ENCODE peak calls at places on chromosomes 1 and 21, in four cellular contexts. L is K562, W is HCT116, A is HepG2. N is an unnamed sample.

GRCh38 chr1:110870721-110871388 is 2.1 kb upstream of the CD53 start:
- DNase-seq in L (no peak), W (no peak), A (no peak), N (no peak)

GRCh38 chr1:30908446-30908885 is at the start of gene SDC3:
- DNase-seq in L (peak), W (no peak), A (no peak), N (no peak)

GRCh38 chr21:35743571-35743970 is 316.8 kb downstream of the SETD4 start:
- DNase-seq in L (no peak), W (no peak), A (no peak), N (no peak)

GRCh38 chr1:164320780-164321683 is 238.0 kb upstream of the PBX1 start:
- DNase-seq in L (no peak), W (no peak), A (no peak), N (no peak)

GRCh38 chr1:6367381-6368007 is 26.1 kb downstream of the ACOT7 start:
- DNase-seq in L (no peak), W (no peak), A (no peak), N (no peak)

GRCh38 chr1:143736562-143736961 is 235.2 kb downstream of the FAM72C start:
- DNase-seq in L (no peak), W (no peak), A (no peak), N (no peak)

GRCh38 chr1:168483531-168483930 is 60.3 kb downstream of the XCL2 start:
- DNase-seq in L (no peak), W (no peak), A (no peak), N (no peak)

GRCh38 chr1:9315411-9316079 is 22.9 kb downstream of the SPSB1 start:
- DNase-seq in L (no peak), W (no peak), A (no peak), N (no peak)

GRCh38 chr21:23951251-23951650 is 1656.0 kb downstream of the MRPL39 start:
- DNase-seq in L (no peak), W (no peak), A (no peak), N (peak)

GRCh38 chr1:29728703-29729102 is 492.4 kb downstream of the PTPRU start:
- DNase-seq in L (no peak), W (no peak), A (no peak), N (no peak)

GRCh38 chr1:30507391-30508174 is 215.8 kb downstream of the MATN1 start:
- DNase-seq in L (no peak), W (no peak), A (no peak), N (no peak)

GRCh38 chr1:159222987-159223386 is 18.3 kb downstream of the ACKR1 start:
- DNase-seq in L (no peak), W (no peak), A (no peak), N (no peak)

GRCh38 chr21:21200103-21200938 is 202.1 kb downstream of the NCAM2 start:
- DNase-seq in L (peak), W (no peak), A (no peak), N (peak)

GRCh38 chr1:235642021-235642942 is 7.3 kb downstream of the GNG4 start:
- DNase-seq in L (peak), W (peak), A (no peak), N (no peak)

GRCh38 chr1:192100686-192101468 is 57.4 kb upstream of the RGS18 start:
- DNase-seq in L (no peak), W (no peak), A (no peak), N (no peak)

GRCh38 chr1:225460021-225460736 is 32.3 kb upstream of the LBR start:
- DNase-seq in L (no peak), W (no peak), A (no peak), N (no peak)

GRCh38 chr1:107430540-107431228 is 289.8 kb downstream of the NTNG1 start:
- DNase-seq in L (peak), W (no peak), A (peak), N (peak)

GRCh38 chr1:174451408-174451807 is 3.6 kb downstream of the GPR52 start:
- DNase-seq in L (no peak), W (no peak), A (no peak), N (no peak)

GRCh38 chr1:25780318-25781129 is 19.5 kb upstream of the SELENON start:
- DNase-seq in L (peak), W (no peak), A (peak), N (no peak)

GRCh38 chr21:43001316-43001715 is 27.0 kb downstream of the PKNOX1 start:
- DNase-seq in L (no peak), W (no peak), A (no peak), N (no peak)

GRCh38 chr1:31943546-31944184 is 5.5 kb upstream of the PTP4A2 start:
- DNase-seq in L (no peak), W (no peak), A (no peak), N (no peak)

GRCh38 chr1:112674986-112675727 is 698 bp downstream of the MOV10 start:
- DNase-seq in L (peak), W (no peak), A (peak), N (no peak)

GRCh38 chr21:44835647-44835973 is 17.7 kb upstream of the SUMO3 start:
- DNase-seq in L (no peak), W (no peak), A (no peak), N (no peak)

GRCh38 chr1:10510520-10511493 is 36.1 kb downstream of the PEX14 start:
- DNase-seq in L (peak), W (peak), A (no peak), N (peak)

GRCh38 chr1:236282159-236282716 is 480 bp upstream of the ERO1B start:
- DNase-seq in L (no peak), W (no peak), A (no peak), N (no peak)

GRCh38 chr1:233673947-233674431 is 60.1 kb downstream of the KCNK1 start:
- DNase-seq in L (peak), W (no peak), A (no peak), N (no peak)

GRCh38 chr21:27035791-27036190 is 68.9 kb upstream of the ADAMTS5 start:
- DNase-seq in L (no peak), W (no peak), A (no peak), N (no peak)

GRCh38 chr1:197984273-197984672 is 67.1 kb downstream of the LHX9 start:
- DNase-seq in L (no peak), W (no peak), A (no peak), N (no peak)

GRCh38 chr21:39114871-39115658 is 68.2 kb downstream of the PSMG1 start:
- DNase-seq in L (peak), W (no peak), A (peak), N (no peak)

GRCh38 chr1:9058465-9058864 is 11.0 kb downstream of the SLC2A5 start:
- DNase-seq in L (no peak), W (no peak), A (peak), N (no peak)

GRCh38 chr21:37821791-37822450 is 94.3 kb downstream of the KCNJ6 start:
- DNase-seq in L (no peak), W (no peak), A (no peak), N (no peak)

GRCh38 chr21:40511976-40512375 is 335.0 kb downstream of the DSCAM start:
- DNase-seq in L (no peak), W (no peak), A (no peak), N (no peak)

GRCh38 chr21:40512590-40512989 is 334.4 kb downstream of the DSCAM start:
- DNase-seq in L (peak), W (no peak), A (no peak), N (no peak)

DNA sequence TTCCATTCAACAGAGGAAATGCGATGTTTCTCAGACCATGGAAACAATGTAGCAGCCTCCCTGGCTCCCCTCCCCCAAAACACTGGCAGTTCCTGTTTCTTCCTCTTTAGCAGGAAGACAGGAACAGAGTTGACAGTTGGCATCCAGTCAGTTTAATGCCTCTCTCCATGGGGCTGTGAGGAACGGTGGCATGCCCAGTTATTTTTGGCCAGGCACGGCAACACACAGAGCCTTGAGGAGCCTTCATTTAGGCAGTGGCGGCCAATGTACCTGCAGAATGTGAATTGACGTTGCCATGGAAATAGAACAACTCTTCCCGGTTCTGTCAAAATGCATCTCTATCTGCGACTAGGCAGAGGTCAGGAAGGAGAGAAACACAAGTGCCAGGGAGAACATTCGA is 330.6 kb downstream of the DSCAM start:
- DNase-seq in L (no peak), W (no peak), A (no peak), N (no peak)
- TF ChIP-seq REST in L (no peak), W (no peak), A (no peak), N (no peak)

DNA sequence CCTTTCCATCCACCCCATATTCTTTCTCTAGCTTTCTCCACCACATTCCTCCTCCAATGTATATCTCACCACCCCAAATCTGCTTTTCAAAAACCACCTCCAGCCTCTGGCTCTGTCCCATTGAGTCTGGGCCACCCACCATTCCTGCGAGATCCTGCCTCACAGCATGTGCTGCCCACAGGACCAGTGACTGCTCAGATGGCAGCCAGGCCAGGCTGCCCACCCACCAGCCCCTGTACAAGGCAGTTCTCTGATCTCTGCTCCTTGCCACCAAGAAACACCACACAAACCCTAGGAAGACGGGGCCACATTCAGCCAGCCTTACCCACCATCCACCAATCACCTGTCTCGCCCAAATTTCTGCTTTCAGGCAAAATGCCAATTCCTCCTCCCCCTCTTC is 53.7 kb downstream of the PLEKHA6 start:
- DNase-seq in L (no peak), W (no peak), A (no peak), N (no peak)
- H3K27ac ChIP-seq in L (no peak), W (no peak), A (no peak), N (no peak)

GRCh38 chr1:59305188-59305587 is 8.3 kb downstream of the FGGY start:
- DNase-seq in L (no peak), W (no peak), A (no peak), N (no peak)
- TF ChIP-seq TCF7L2 in L (no peak), W (no peak), A (no peak), N (no peak)

GRCh38 chr1:55399385-55399784 is 184.2 kb upstream of the USP24 start:
- DNase-seq in L (no peak), W (no peak), A (no peak), N (no peak)
- TF ChIP-seq REST in L (no peak), W (no peak), A (no peak), N (no peak)

DNA sequence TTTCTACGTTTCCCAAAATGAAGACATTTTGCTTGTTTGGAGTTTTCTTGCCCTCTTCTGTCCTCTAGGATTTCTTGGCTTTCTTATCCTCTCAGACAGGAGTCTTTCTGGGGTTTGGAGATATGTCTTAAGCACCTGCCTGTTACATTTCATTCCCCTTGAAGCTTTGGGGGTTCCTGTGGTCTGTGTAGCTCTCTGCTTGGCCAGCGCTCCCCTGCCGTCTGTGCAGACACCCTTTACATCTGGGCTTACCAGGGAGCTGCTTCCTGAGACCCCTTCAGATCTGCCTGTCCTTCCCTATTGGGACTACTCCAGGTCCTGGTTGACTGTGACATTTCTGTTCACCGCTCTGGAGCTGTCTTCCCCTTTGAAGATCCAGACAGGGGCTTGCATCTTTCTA is 171.9 kb upstream of the CSF3R start:
- DNase-seq in L (no peak), W (no peak), A (no peak), N (no peak)
- H3K27ac ChIP-seq in L (no peak), W (no peak), A (no peak), N (no peak)

N was measured in Panc1.